ENCODE peak calls at places on chromosomes 4 and X, in four cellular contexts. T is tibial artery, C is tibial nerve, Y is body of pancreas. S is an unnamed sample. For H3K9me3 and H3K4me1, the result is how much of the 10 kb centered on the place peaks cover.

GRCh38 chr4:179719766-179720470 is 2277.7 kb upstream of the AGA start:
- DNase-seq in T (no peak), C (no peak), Y (no peak), S (no peak)

GRCh38 chr4:165115301-165115700 is 2.6 kb upstream of the TMEM192 start:
- DNase-seq in T (no peak), C (no peak), Y (no peak), S (no peak)

GRCh38 chrX:107678957-107679740 is 50.8 kb downstream of the PRPS1 start:
- DNase-seq in T (peak), C (peak), Y (peak), S (no peak)

GRCh38 chrX:17065100-17065499 is 118.6 kb downstream of the REPS2 start:
- DNase-seq in T (no peak), C (no peak), Y (no peak), S (no peak)

GRCh38 chr4:14167876-14168510 is 540.5 kb upstream of the BOD1L1 start:
- DNase-seq in T (no peak), C (no peak), Y (no peak), S (no peak)

GRCh38 chrX:16745659-16746058 is 26.2 kb downstream of the SYAP1 start:
- DNase-seq in T (no peak), C (no peak), Y (no peak), S (no peak)

GRCh38 chr4:107801766-107802211 is 22.9 kb upstream of the SGMS2 start:
- DNase-seq in T (no peak), C (no peak), Y (no peak), S (no peak)

GRCh38 chrX:48083706-48084105 is 12.3 kb upstream of the ZNF630 start:
- DNase-seq in T (no peak), C (no peak), Y (no peak), S (no peak)

GRCh38 chrX:120753413-120754251 is 122.0 kb downstream of the CT47B1 start:
- DNase-seq in T (no peak), C (no peak), Y (no peak), S (no peak)

GRCh38 chrX:34382416-34382815 is 250.3 kb upstream of the FAM47A start:
- DNase-seq in T (no peak), C (no peak), Y (no peak), S (no peak)

GRCh38 chr4:39308576-39308975 is 57.6 kb downstream of the RFC1 start:
- DNase-seq in T (no peak), C (no peak), Y (no peak), S (no peak)

GRCh38 chr4:88752754-88753153 is 55.1 kb upstream of the NAP1L5 start:
- DNase-seq in T (no peak), C (no peak), Y (peak), S (no peak)

GRCh38 chr4:109207060-109207459 is 95.4 kb downstream of the COL25A1 start:
- DNase-seq in T (no peak), C (no peak), Y (no peak), S (no peak)

GRCh38 chr4:186617921-186618320 is 62.6 kb upstream of the MTNR1A start:
- DNase-seq in T (no peak), C (no peak), Y (no peak), S (no peak)

GRCh38 chrX:115388879-115389278 is 99.4 kb downstream of the LUZP4 start:
- DNase-seq in T (no peak), C (no peak), Y (no peak), S (no peak)

GRCh38 chrX:153304988-153305736 is 16.4 kb downstream of the PNMA6F start:
- DNase-seq in T (no peak), C (no peak), Y (no peak), S (no peak)

GRCh38 chrX:134512566-134512965 is 52.6 kb downstream of the HPRT1 start:
- DNase-seq in T (no peak), C (no peak), Y (no peak), S (no peak)

GRCh38 chr4:94641702-94642560 is 115.8 kb upstream of the BMPR1B start:
- DNase-seq in T (no peak), C (no peak), Y (no peak), S (no peak)

GRCh38 chr4:29326816-29327215 is 1393.4 kb upstream of the PCDH7 start:
- DNase-seq in T (no peak), C (no peak), Y (no peak), S (no peak)

GRCh38 chrX:67555578-67556203 is 11.9 kb downstream of the AR start:
- DNase-seq in T (peak), C (no peak), Y (peak), S (no peak)

GRCh38 chr4:47490550-47490949 is 5.5 kb downstream of the ATP10D start:
- DNase-seq in T (no peak), C (no peak), Y (no peak), S (no peak)

GRCh38 chr4:138290803-138291202 is 48.7 kb upstream of the SLC7A11 start:
- DNase-seq in T (no peak), C (no peak), Y (no peak), S (no peak)

GRCh38 chr4:187929024-187929423 is 66.5 kb upstream of the ZFP42 start:
- DNase-seq in T (no peak), C (no peak), Y (no peak), S (peak)

GRCh38 chr4:54550415-54551171 is 107.2 kb upstream of the KIT start:
- DNase-seq in T (no peak), C (no peak), Y (no peak), S (no peak)

GRCh38 chrX:104564921-104565703 is 887 bp upstream of the IL1RAPL2 start:
- DNase-seq in T (no peak), C (no peak), Y (no peak), S (no peak)

GRCh38 chr4:173466101-173466500 is 63.9 kb downstream of the HAND2 start:
- DNase-seq in T (no peak), C (no peak), Y (no peak), S (no peak)

GRCh38 chr4:37995299-37995821 is 35.2 kb downstream of the PTTG2 start:
- DNase-seq in T (no peak), C (no peak), Y (no peak), S (no peak)

GRCh38 chr4:168648929-168649328 is 152.1 kb downstream of the PALLD start:
- DNase-seq in T (no peak), C (no peak), Y (no peak), S (no peak)

GRCh38 chr4:17616283-17616682 is 1.8 kb downstream of the MED28 start:
- DNase-seq in T (no peak), C (no peak), Y (no peak), S (no peak)

GRCh38 chr4:150215601-150216000 is 137.4 kb downstream of the DCLK2 start:
- DNase-seq in T (no peak), C (no peak), Y (no peak), S (no peak)

GRCh38 chr4:153514001-153514526 is 47.9 kb downstream of the TMEM131L start:
- DNase-seq in T (no peak), C (no peak), Y (no peak), S (no peak)

GRCh38 chr4:153512952-153513500 is 46.9 kb downstream of the TMEM131L start:
- DNase-seq in T (no peak), C (no peak), Y (no peak), S (no peak)

GRCh38 chr4:153511104-153511503 is 44.9 kb downstream of the TMEM131L start:
- DNase-seq in T (no peak), C (no peak), Y (no peak), S (no peak)

GRCh38 chr4:153513596-153513995 is 47.4 kb downstream of the TMEM131L start:
- DNase-seq in T (no peak), C (no peak), Y (no peak), S (no peak)

DNA sequence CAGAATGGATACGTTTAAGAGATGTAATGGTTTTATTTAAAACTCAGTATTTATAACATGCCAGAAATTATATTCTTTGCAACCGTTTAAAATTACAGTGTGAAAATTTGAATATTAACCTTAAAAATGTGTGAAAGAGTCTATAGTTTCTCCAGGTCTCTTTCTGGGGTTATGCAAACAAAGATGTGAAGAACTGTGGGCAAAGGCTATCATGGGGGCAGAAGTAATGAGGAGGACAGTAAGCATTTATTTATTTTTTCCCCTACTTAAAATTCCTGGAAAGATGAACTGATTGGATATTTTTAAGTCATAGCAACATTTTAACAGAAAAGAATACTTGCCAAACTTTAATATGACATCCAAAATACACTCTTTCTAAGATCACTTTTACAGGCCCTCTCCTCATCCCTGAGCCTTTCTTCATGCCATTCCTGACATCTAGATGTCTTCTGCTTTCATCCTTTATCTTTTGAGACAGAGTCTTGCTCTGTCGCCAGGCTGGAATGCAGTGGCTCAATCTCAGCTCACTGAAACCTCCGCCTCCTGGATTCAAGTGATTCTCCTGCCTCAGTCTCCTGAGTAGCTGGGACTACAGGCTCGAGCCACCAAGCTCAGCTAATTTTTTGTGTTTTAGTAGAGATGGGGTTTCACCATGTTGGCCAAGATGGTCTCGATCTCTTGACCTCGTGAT is 46.1 kb downstream of the TMEM131L start:
- DNase-seq in T (no peak), C (no peak), Y (no peak), S (no peak)
- H3K27ac ChIP-seq in T (peak), C (no peak), Y (peak), S (no peak)

GRCh38 chrX:109871489-109871888 is 131.4 kb upstream of the TMEM164 start:
- DNase-seq in T (no peak), C (no peak), Y (no peak), S (no peak)

GRCh38 chrX:109874548-109874947 is 128.4 kb upstream of the TMEM164 start:
- DNase-seq in T (no peak), C (no peak), Y (no peak), S (no peak)

GRCh38 chrX:109873576-109873975 is 129.3 kb upstream of the TMEM164 start:
- DNase-seq in T (no peak), C (no peak), Y (no peak), S (no peak)

GRCh38 chrX:109873983-109874382 is 128.9 kb upstream of the TMEM164 start:
- DNase-seq in T (no peak), C (no peak), Y (no peak), S (no peak)

GRCh38 chrX:109872021-109872730 is 130.7 kb upstream of the TMEM164 start:
- DNase-seq in T (no peak), C (no peak), Y (peak), S (no peak)
- H3K9me3 ChIP-seq in T (under half), C (under half), Y (under half), S (under half)

DNA sequence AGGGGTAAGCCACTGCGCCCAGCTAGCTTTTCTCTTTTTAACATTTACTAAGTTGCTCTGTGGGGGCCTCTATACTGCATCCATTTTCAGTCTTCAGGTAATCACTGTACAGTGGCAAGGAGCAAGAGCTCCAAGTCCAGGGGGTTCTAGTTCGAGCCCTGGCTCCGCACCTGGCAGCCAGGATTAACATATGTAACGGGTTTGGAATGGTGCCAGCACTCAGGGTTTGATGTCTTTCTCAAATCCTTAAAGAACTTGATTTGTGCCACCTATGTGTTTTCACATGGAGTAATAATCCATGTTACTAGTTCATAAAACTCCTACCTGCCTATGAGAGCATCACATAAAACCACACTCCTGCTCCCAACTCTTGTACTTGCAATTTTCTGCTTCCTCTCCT is 4.5 kb downstream of the GRPEL1 start:
- DNase-seq in T (peak), C (no peak), Y (no peak), S (no peak)
- H3K4me1 ChIP-seq in T (under half), C (under half), Y (under half), S (under half)

GRCh38 chr4:183254162-183254561 is 65.9 kb downstream of the CLDN22 start:
- DNase-seq in T (no peak), C (no peak), Y (no peak), S (no peak)

GRCh38 chr4:183255487-183255886 is 64.6 kb downstream of the CLDN22 start:
- DNase-seq in T (no peak), C (no peak), Y (no peak), S (no peak)

GRCh38 chr4:183256756-183257385 is 63.2 kb downstream of the CLDN22 start:
- DNase-seq in T (peak), C (no peak), Y (peak), S (no peak)

GRCh38 chr4:183257808-183258207 is 62.3 kb downstream of the CLDN22 start:
- DNase-seq in T (no peak), C (no peak), Y (no peak), S (no peak)

GRCh38 chr4:183256343-183256742 is 63.7 kb downstream of the CLDN22 start:
- DNase-seq in T (no peak), C (no peak), Y (no peak), S (no peak)
- H3K27ac ChIP-seq in T (peak), C (no peak), Y (no peak), S (no peak)